ENCODE peak calls at places on chromosomes 16 and 17, in seven cellular contexts. M is endothelial cell; G is ACHN; N is HEK293T; C is NCI-H748 treated with DMSO at 0.1 percent for 48 hours; D is activated CD8-positive, alpha-beta memory T cell treated with anti-CD3 and anti-CD28 coated beads for 1 hour; T is progenitor cell of endocrine pancreas. L is an unnamed sample.

GRCh38 chr17:50173335-50173941 is 7.6 kb downstream of the SGCA start:
- DNase-seq in M (no peak), C (no peak), N (no peak), D (no peak), G (peak), T (no peak), L (peak)

GRCh38 chr16:2473999-2474876 is 689 bp upstream of the TBC1D24 start:
- DNase-seq in T (no peak), G (peak), C (no peak), M (peak), D (peak), N (peak), L (no peak)

GRCh38 chr16:57998484-57998883 is 2.0 kb downstream of the ZNF319 start:
- DNase-seq in M (no peak), C (no peak), G (no peak), N (no peak), D (peak), T (no peak), L (no peak)

GRCh38 chr16:69093974-69094373 is 11.5 kb upstream of the HAS3 start:
- DNase-seq in T (no peak), D (no peak), M (no peak), N (no peak), C (peak), G (no peak), L (no peak)

GRCh38 chr16:69718365-69718764 is 8.0 kb downstream of the NQO1 start:
- DNase-seq in D (no peak), C (no peak), G (no peak), T (no peak), M (no peak), N (no peak), L (no peak)

GRCh38 chr17:27315796-27316465 is 22.0 kb downstream of the WSB1 start:
- DNase-seq in M (no peak), G (no peak), N (no peak), C (no peak), D (no peak), T (no peak), L (no peak)

GRCh38 chr16:1206326-1206725 is 18.7 kb downstream of the TPSG1 start:
- DNase-seq in M (no peak), D (no peak), C (no peak), G (no peak), N (no peak), T (no peak), L (no peak)

GRCh38 chr16:30185683-30186421 is 2.5 kb downstream of the CORO1A start:
- DNase-seq in M (no peak), D (peak), G (no peak), T (no peak), C (no peak), N (no peak), L (no peak)

GRCh38 chr17:67559381-67559966 is 158.3 kb upstream of the NOL11 start:
- DNase-seq in N (no peak), M (no peak), G (peak), D (no peak), C (no peak), T (no peak), L (no peak)

GRCh38 chr16:68711421-68712139 is 25.5 kb upstream of the CDH1 start:
- DNase-seq in N (no peak), M (peak), T (no peak), C (no peak), G (no peak), D (no peak), L (no peak)

GRCh38 chr16:47143329-47143676 is 442 bp downstream of the NETO2 start:
- DNase-seq in T (peak), C (peak), G (peak), M (peak), D (peak), N (peak), L (no peak)

GRCh38 chr17:74132354-74132753 is 71.1 kb upstream of the RPL38 start:
- DNase-seq in N (no peak), G (no peak), M (no peak), T (no peak), C (no peak), D (no peak), L (no peak)

GRCh38 chr16:85602831-85603755 is 10.0 kb upstream of the GSE1 start:
- DNase-seq in G (no peak), D (no peak), N (no peak), C (peak), T (no peak), M (no peak), L (no peak)

GRCh38 chr17:75892556-75893224 is 4.1 kb downstream of the TRIM65 start:
- DNase-seq in D (no peak), N (no peak), G (no peak), T (no peak), C (no peak), M (no peak), L (no peak)

GRCh38 chr17:66695098-66695497 is 139.8 kb upstream of the CACNG5 start:
- DNase-seq in M (no peak), C (no peak), G (no peak), D (no peak), N (no peak), T (no peak), L (no peak)

GRCh38 chr16:66480265-66481080 is 53.4 kb downstream of the BEAN1 start:
- DNase-seq in M (no peak), D (no peak), C (no peak), G (no peak), T (no peak), N (no peak), L (no peak)

GRCh38 chr17:17437461-17437860 is 39.3 kb upstream of the MED9 start:
- DNase-seq in N (no peak), M (no peak), C (no peak), G (no peak), T (no peak), D (no peak), L (no peak)

GRCh38 chr17:61528171-61528570 is 62.8 kb downstream of the NACA2 start:
- DNase-seq in C (no peak), M (no peak), G (no peak), N (no peak), D (no peak), T (no peak), L (no peak)

GRCh38 chr17:61279476-61280145 is 120.0 kb upstream of the TBX2 start:
- DNase-seq in D (no peak), M (no peak), C (no peak), N (no peak), T (no peak), G (no peak), L (peak)

GRCh38 chr17:8474826-8475225 is 39.1 kb downstream of the NDEL1 start:
- DNase-seq in N (no peak), D (no peak), M (no peak), C (no peak), G (no peak), T (no peak), L (no peak)

GRCh38 chr16:11359370-11359769 is 14.1 kb downstream of the RMI2 start:
- DNase-seq in C (no peak), N (no peak), T (no peak), D (no peak), G (peak), M (no peak), L (no peak)

GRCh38 chr16:3609895-3610697 is 1.3 kb downstream of the SLX4 start:
- DNase-seq in N (no peak), D (no peak), M (no peak), C (no peak), T (no peak), G (no peak), L (no peak)

GRCh38 chr17:79045830-79046500 is 22.0 kb downstream of the C1QTNF1 start:
- DNase-seq in G (peak), C (peak), M (peak), D (peak), N (peak), T (peak), L (peak)

GRCh38 chr16:49459953-49460735 is 86.5 kb downstream of the C16orf78 start:
- DNase-seq in D (no peak), M (no peak), C (no peak), N (no peak), G (no peak), T (peak), L (no peak)

GRCh38 chr16:2966803-2967184 is 2.4 kb upstream of the PAQR4 start:
- DNase-seq in N (no peak), T (no peak), M (no peak), G (no peak), D (no peak), C (no peak), L (no peak)

GRCh38 chr17:81483085-81483861 is 29.3 kb downstream of the ACTG1 start:
- DNase-seq in C (no peak), M (no peak), N (no peak), T (no peak), G (no peak), D (no peak), L (peak)

GRCh38 chr16:64304376-64304775 is 817.5 kb downstream of the CDH11 start:
- DNase-seq in G (no peak), C (peak), T (no peak), M (no peak), N (no peak), D (no peak), L (no peak)

GRCh38 chr17:83136931-83137330 is 57.5 kb downstream of the METRNL start:
- DNase-seq in N (no peak), C (no peak), D (no peak), G (no peak), M (no peak), T (no peak), L (no peak)

GRCh38 chr17:62995377-62995885 is 29.4 kb downstream of the TANC2 start:
- DNase-seq in D (no peak), G (peak), N (peak), C (no peak), T (no peak), M (peak), L (no peak)

GRCh38 chr17:67431210-67432015 is 54.3 kb downstream of the PITPNC1 start:
- DNase-seq in G (peak), C (no peak), T (no peak), M (no peak), D (no peak), N (no peak), L (no peak)

GRCh38 chr17:51711581-51711980 is 446.9 kb downstream of the CA10 start:
- DNase-seq in T (no peak), D (no peak), G (no peak), M (no peak), C (no peak), N (no peak), L (no peak)

GRCh38 chr16:56116577-56116964 is 74.7 kb upstream of the GNAO1 start:
- DNase-seq in N (no peak), T (no peak), C (no peak), D (no peak), M (no peak), G (no peak), L (no peak)

GRCh38 chr16:48918520-48919258 is 308.7 kb upstream of the N4BP1 start:
- DNase-seq in T (no peak), M (no peak), D (no peak), N (no peak), G (peak), C (no peak), L (no peak)

GRCh38 chr16:593807-594206 is 3.9 kb downstream of the RAB40C start:
- DNase-seq in C (no peak), M (no peak), N (no peak), G (no peak), D (no peak), T (no peak), L (no peak)

L was measured in brain pericyte.